ENCODE peak calls at places on chromosomes 2 and 18, in seven cellular contexts. I, C, R, T, H, P and B are unnamed samples.

GRCh38 chr18:22167471-22168151 is 1.8 kb upstream of the GATA6 start:
- DNase-seq in I (no peak), C (no peak), R (no peak), T (peak; percentile 58), H (peak; percentile 71), P (no peak), B (no peak)

GRCh38 chr2:64283641-64284371 is 139.6 kb upstream of the PELI1 start:
- DNase-seq in I (no peak), C (no peak), R (no peak), T (no peak), H (no peak), P (no peak), B (no peak)

GRCh38 chr2:123851281-123851680 is 173.8 kb upstream of the CNTNAP5 start:
- DNase-seq in I (no peak), C (no peak), R (no peak), T (no peak), H (no peak), P (no peak), B (no peak)

GRCh38 chr2:201403904-201404303 is 46.8 kb upstream of the FLACC1 start:
- DNase-seq in I (no peak), C (no peak), R (no peak), T (no peak), H (peak; percentile 60), P (no peak), B (no peak)

GRCh38 chr18:6236258-6236657 is 178.5 kb downstream of the L3MBTL4 start:
- DNase-seq in I (no peak), C (no peak), R (no peak), T (no peak), H (no peak), P (no peak), B (no peak)

GRCh38 chr2:39099311-39099710 is 21.5 kb downstream of the SOS1 start:
- DNase-seq in I (no peak), C (no peak), R (no peak), T (no peak), H (no peak), P (no peak), B (no peak)

GRCh38 chr2:233434666-233435375 is 80.5 kb downstream of the DGKD start:
- DNase-seq in I (no peak), C (no peak), R (no peak), T (no peak), H (no peak), P (no peak), B (peak; percentile 53)

GRCh38 chr2:60479226-60480088 is 74.0 kb downstream of the BCL11A start:
- DNase-seq in I (no peak), C (no peak), R (no peak), T (no peak), H (no peak), P (peak; percentile 64), B (peak; percentile 72)

GRCh38 chr2:240430595-240430994 is 4.9 kb upstream of the GPC1 start:
- DNase-seq in I (no peak), C (no peak), R (no peak), T (no peak), H (no peak), P (no peak), B (no peak)

GRCh38 chr18:75128911-75129716 is 79.8 kb downstream of the PTGR3 start:
- DNase-seq in I (no peak), C (no peak), R (no peak), T (no peak), H (no peak), P (no peak), B (peak; percentile 77)

GRCh38 chr2:75079575-75079974 is 119.7 kb downstream of the TACR1 start:
- DNase-seq in I (no peak), C (no peak), R (no peak), T (no peak), H (peak; percentile 31), P (no peak), B (no peak)

GRCh38 chr2:141641462-141641861 is 489.4 kb downstream of the LRP1B start:
- DNase-seq in I (no peak), C (peak; percentile 0), R (no peak), T (no peak), H (peak; percentile 15), P (peak; percentile 85), B (no peak)

GRCh38 chr2:11492244-11492643 is 26.3 kb upstream of the E2F6 start:
- DNase-seq in I (no peak), C (no peak), R (no peak), T (no peak), H (no peak), P (no peak), B (no peak)

GRCh38 chr18:50981381-50981780 is 13.5 kb downstream of the ELAC1 start:
- DNase-seq in I (no peak), C (peak; percentile 4), R (no peak), T (no peak), H (no peak), P (no peak), B (no peak)

GRCh38 chr2:95574506-95574905 is 17.3 kb upstream of the TRIM43 start:
- DNase-seq in I (no peak), C (no peak), R (no peak), T (no peak), H (no peak), P (no peak), B (no peak)

GRCh38 chr2:36352711-36353110 is 2.9 kb upstream of the CRIM1 start:
- DNase-seq in I (no peak), C (no peak), R (no peak), T (no peak), H (peak; percentile 78), P (peak; percentile 86), B (no peak)

DNA sequence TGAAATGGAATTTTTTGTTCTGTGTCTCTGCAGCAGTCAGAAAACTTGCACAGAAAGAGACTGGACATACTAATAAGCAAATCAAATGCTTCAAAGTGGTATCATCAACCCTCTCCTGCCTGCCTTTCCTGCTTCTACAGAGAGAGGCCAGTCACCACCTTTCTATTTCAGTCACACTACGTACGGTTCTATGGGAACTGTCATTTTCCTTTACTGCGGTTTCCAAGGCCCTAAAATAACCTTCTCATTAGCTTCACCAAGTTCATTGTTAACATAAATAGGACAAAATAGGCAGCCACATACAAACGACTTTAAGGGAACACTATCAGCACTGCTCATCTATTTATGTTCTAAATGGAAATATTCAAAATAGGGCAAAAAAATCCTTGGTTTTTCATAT is 86.6 kb downstream of the METTL8 start:
- DNase-seq in I (no peak), C (peak; percentile 4), R (no peak), T (no peak), H (peak; percentile 34), P (no peak), B (no peak)
- TF ChIP-seq CTCF in I (no peak), C (no peak), R (no peak), T (no peak), H (peak; percentile 22), P (no peak), B (peak; percentile 13)

DNA sequence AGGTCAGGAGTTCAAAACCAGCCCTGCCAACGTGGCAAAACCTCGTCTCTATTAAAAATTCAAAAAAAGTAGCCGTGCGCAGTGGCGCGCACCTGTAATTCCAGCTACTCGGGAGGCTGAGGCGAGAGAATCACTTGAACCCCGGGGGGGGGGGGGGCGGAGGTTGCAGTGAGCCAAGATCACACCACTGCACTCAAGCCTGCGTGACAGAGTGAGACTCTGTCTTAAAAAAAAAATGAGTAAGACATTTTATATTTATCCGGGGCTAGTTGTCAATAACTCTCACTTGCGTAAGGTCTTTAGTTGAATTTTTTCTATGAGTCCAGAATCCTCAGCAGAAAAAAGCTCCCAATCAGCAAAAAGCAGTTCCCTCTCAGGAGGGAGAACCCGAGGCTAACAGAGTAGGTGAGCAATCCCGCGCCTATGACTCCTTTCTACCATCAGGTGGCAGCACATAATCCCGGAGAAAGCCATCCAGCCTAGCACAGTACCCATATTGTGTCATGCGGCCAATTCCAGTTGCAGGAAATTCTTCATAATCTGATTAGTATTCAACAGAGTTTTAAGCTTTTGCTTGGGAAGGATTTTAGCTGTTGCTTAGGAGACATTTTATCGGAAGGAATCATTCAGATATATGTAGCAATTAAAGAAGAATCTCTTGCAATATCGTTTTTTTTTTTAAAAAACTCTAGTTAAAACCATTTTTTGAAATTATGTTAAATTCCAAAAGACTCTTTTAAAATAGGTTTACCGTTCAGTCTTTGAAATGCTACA is 11.9 kb upstream of the CRYGA start:
- DNase-seq in I (peak; percentile 38), C (peak; percentile 9), R (peak; percentile 54), T (peak; percentile 82), H (peak; percentile 75), P (peak; percentile 92), B (peak; percentile 88)
- TF ChIP-seq CTCF in I (peak; percentile 96), C (peak; percentile 95), R (peak; percentile 73), T (peak; percentile 48), H (peak; percentile 95), P (peak; percentile 89), B (peak; percentile 91)

GRCh38 chr2:101873543-101873942 is 118.2 kb upstream of the IL1R2 start:
- DNase-seq in I (no peak), C (no peak), R (no peak), T (no peak), H (no peak), P (peak; percentile 42), B (no peak)
- TF ChIP-seq CTCF in I (peak; percentile 27), C (no peak), R (no peak), T (no peak), H (peak; percentile 25), P (peak; percentile 50), B (peak; percentile 50)

DNA sequence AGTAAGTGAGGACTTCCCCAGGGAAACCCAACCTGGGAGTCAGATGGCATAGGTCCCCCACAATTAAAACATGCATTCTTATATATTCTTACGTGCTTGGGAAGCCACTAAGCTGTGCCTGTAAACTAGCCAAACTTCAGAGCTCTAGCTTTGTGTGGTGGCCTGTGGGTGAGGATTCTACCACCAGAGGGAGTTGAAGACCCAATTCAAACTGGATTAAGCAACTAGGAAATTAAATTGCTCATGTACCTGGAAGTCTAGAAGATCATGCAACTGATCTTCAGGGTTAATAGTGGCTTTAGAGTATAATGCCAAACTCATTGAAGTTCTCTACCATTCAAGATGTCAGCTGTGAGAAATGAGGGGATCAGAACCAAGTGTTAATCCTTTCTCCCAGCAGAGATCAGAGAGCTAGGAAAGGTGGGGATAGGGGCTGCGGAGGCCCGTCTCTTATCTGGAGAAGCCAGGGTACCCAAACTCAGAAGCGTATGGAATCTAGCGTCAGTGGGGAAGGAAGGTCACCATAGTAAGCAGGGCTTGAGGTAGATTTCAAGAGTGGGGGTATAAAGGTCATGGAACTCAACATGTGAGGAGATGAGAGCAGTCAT is 53.2 kb upstream of the CCDC85A start:
- DNase-seq in I (peak; percentile 2), C (no peak), R (no peak), T (peak; percentile 49), H (peak; percentile 43), P (peak; percentile 68), B (no peak)
- TF ChIP-seq CTCF in I (peak; percentile 79), C (peak; percentile 87), R (peak; percentile 23), T (peak; percentile 65), H (peak; percentile 86), P (peak; percentile 85), B (peak; percentile 69)

GRCh38 chr18:69196336-69196735 is 204.4 kb upstream of the DOK6 start:
- DNase-seq in I (no peak), C (no peak), R (no peak), T (no peak), H (no peak), P (no peak), B (no peak)
- TF ChIP-seq CTCF in I (no peak), C (no peak), R (no peak), T (no peak), H (no peak), P (no peak), B (no peak)

GRCh38 chr2:8987413-8987812 is 16.1 kb downstream of the MBOAT2 start:
- DNase-seq in I (no peak), C (no peak), R (no peak), T (no peak), H (no peak), P (peak; percentile 50), B (no peak)
- TF ChIP-seq CTCF in I (no peak), C (no peak), R (no peak), T (no peak), H (no peak), P (no peak), B (no peak)